ENCODE peak calls at places on chromosomes 1 and 21, in eight cellular contexts. V is amygdala, U is amniotic stem cell, O is bronchial epithelial cell, M is heart left ventricle, G is left kidney, Q is endothelial cell, J is NCI-H1436. S is an unnamed sample.

GRCh38 chr1:238501290-238501689 is 610.6 kb upstream of the ZP4 start:
- DNase-seq in J (no peak), U (no peak), O (no peak), Q (no peak), G (no peak), M (no peak), V (no peak), S (no peak)

GRCh38 chr21:10272216-10272615 is 249.2 kb upstream of the TPTE start:
- DNase-seq in M (peak; percentile 22), G (peak; percentile 4), U (no peak), V (no peak), O (peak; percentile 34), Q (peak; percentile 4), J (no peak), S (no peak)

GRCh38 chr1:14724697-14725096 is 126.2 kb downstream of the KAZN start:
- DNase-seq in M (no peak), G (peak; percentile 75), V (no peak), J (no peak), Q (no peak), O (no peak), U (no peak), S (no peak)

GRCh38 chr1:1666526-1666925 is 7.7 kb upstream of the CDK11B start:
- DNase-seq in U (no peak), Q (no peak), J (no peak), G (no peak), O (no peak), V (no peak), M (no peak), S (no peak)

GRCh38 chr21:41932576-41933258 is 21.1 kb downstream of the C2CD2 start:
- DNase-seq in J (no peak), G (peak; percentile 89), U (no peak), Q (no peak), V (no peak), M (peak; percentile 48), O (peak; percentile 61), S (no peak)

GRCh38 chr1:59856725-59857338 is 42.1 kb downstream of the HOOK1 start:
- DNase-seq in V (no peak), G (peak; percentile 22), J (no peak), Q (no peak), M (peak; percentile 33), U (no peak), O (peak; percentile 72), S (no peak)

GRCh38 chr1:200184196-200184595 is 156.7 kb downstream of the NR5A2 start:
- DNase-seq in U (peak; percentile 50), M (peak; percentile 91), G (peak; percentile 19), Q (no peak), O (peak; percentile 99), V (no peak), J (peak; percentile 88), S (no peak)

GRCh38 chr21:34761758-34762330 is 93.0 kb downstream of the CLIC6 start:
- DNase-seq in V (no peak), M (no peak), Q (no peak), G (no peak), U (no peak), O (peak; percentile 65), J (no peak), S (no peak)

GRCh38 chr1:16139473-16139962 is 16.4 kb downstream of the EPHA2 start:
- DNase-seq in V (no peak), O (peak; percentile 76), J (no peak), M (no peak), U (peak; percentile 49), G (no peak), Q (no peak), S (no peak)

GRCh38 chr1:43565600-43566360 is 35.1 kb downstream of the PTPRF start:
- DNase-seq in M (peak; percentile 59), V (peak; percentile 30), G (peak; percentile 94), Q (peak; percentile 66), O (no peak), J (peak; percentile 69), U (no peak), S (no peak)

GRCh38 chr1:211260161-211261107 is 1.3 kb downstream of the RCOR3 start:
- DNase-seq in V (peak; percentile 81), Q (peak; percentile 77), M (peak; percentile 90), J (peak; percentile 81), O (peak; percentile 63), G (peak; percentile 91), U (peak; percentile 71), S (peak; percentile 29)

GRCh38 chr1:153936011-153936802 is 10.3 kb downstream of the DENND4B start:
- DNase-seq in Q (no peak), M (no peak), O (no peak), G (no peak), J (no peak), U (no peak), V (no peak), S (no peak)

GRCh38 chr1:37363535-37363934 is 110.8 kb upstream of the ZC3H12A start:
- DNase-seq in V (no peak), U (no peak), J (no peak), G (no peak), Q (no peak), M (no peak), O (no peak), S (no peak)

GRCh38 chr21:28066051-28066450 is 926.6 kb downstream of the LTN1 start:
- DNase-seq in U (no peak), O (peak; percentile 14), J (no peak), M (no peak), Q (no peak), V (no peak), G (no peak), S (no peak)

GRCh38 chr1:23169727-23170335 is 1.2 kb upstream of the LUZP1 start:
- DNase-seq in G (peak; percentile 68), U (no peak), Q (peak; percentile 27), O (peak; percentile 80), M (peak; percentile 86), J (peak; percentile 28), V (peak; percentile 6), S (no peak)

GRCh38 chr1:72009170-72009569 is 273.2 kb downstream of the NEGR1 start:
- DNase-seq in J (no peak), V (no peak), U (no peak), G (no peak), Q (no peak), M (no peak), O (no peak), S (no peak)

GRCh38 chr1:205191617-205192016 is 19.9 kb downstream of the DSTYK start:
- DNase-seq in G (peak; percentile 57), M (no peak), V (no peak), U (no peak), O (no peak), J (no peak), Q (no peak), S (no peak)

GRCh38 chr21:31660134-31660565 is 657 bp downstream of the SOD1 start:
- DNase-seq in G (peak; percentile 78), V (no peak), U (no peak), O (peak; percentile 4), Q (peak; percentile 49), M (peak; percentile 57), J (no peak), S (no peak)

GRCh38 chr1:113109908-113110554 is 37.0 kb downstream of the LRIG2 start:
- DNase-seq in O (peak; percentile 49), M (no peak), G (peak; percentile 31), V (no peak), U (peak; percentile 87), J (no peak), Q (no peak), S (no peak)

GRCh38 chr1:44377925-44378784 is 23.1 kb upstream of the ERI3 start:
- DNase-seq in O (peak; percentile 47), G (peak; percentile 82), V (peak; percentile 25), Q (peak; percentile 72), U (peak; percentile 52), J (peak; percentile 15), M (no peak), S (no peak)

GRCh38 chr1:203682401-203683383 is 56.1 kb downstream of the ATP2B4 start:
- DNase-seq in M (no peak), Q (peak; percentile 57), O (peak; percentile 37), G (peak; percentile 49), J (peak; percentile 44), U (no peak), V (no peak), S (peak; percentile 16)

GRCh38 chr1:238485062-238485905 is 594.6 kb upstream of the ZP4 start:
- DNase-seq in V (no peak), U (no peak), M (no peak), G (peak; percentile 47), Q (no peak), O (peak; percentile 6), J (peak; percentile 34), S (no peak)

GRCh38 chr1:48249868-48250267 is 27.4 kb downstream of the SLC5A9 start:
- DNase-seq in U (no peak), G (no peak), J (no peak), Q (no peak), O (no peak), M (no peak), V (no peak), S (no peak)

GRCh38 chr1:165442053-165442452 is 2.9 kb downstream of the RXRG start:
- DNase-seq in U (no peak), V (no peak), O (no peak), Q (no peak), J (no peak), G (no peak), M (no peak), S (no peak)

S was measured in GM12864.